ENCODE peak calls at places on chromosome 13, in five cellular contexts. E, L, R, Z and T are unnamed samples.

GRCh38 chr13:20474515-20474914 is 51.1 kb downstream of the CRYL1 start:
- DNase-seq in E (no peak), L (no peak), R (no peak), Z (no peak), T (no peak)

GRCh38 chr13:102854675-102855074 is 8.8 kb downstream of the ERCC5 start:
- DNase-seq in E (no peak), L (no peak), R (no peak), Z (no peak), T (no peak)

GRCh38 chr13:46113596-46113995 is 8.8 kb upstream of the CPB2 start:
- DNase-seq in E (peak; percentile 47), L (no peak), R (no peak), Z (no peak), T (peak; percentile 71)

GRCh38 chr13:71964491-71965108 is 97.6 kb upstream of the DACH1 start:
- DNase-seq in E (no peak), L (no peak), R (no peak), Z (no peak), T (peak; percentile 16)

GRCh38 chr13:111659842-111660241 is 339.4 kb downstream of the TEX29 start:
- DNase-seq in E (no peak), L (no peak), R (no peak), Z (no peak), T (no peak)

GRCh38 chr13:69769637-69770036 is 338.0 kb upstream of the ATXN8OS start:
- DNase-seq in E (no peak), L (no peak), R (no peak), Z (no peak), T (no peak)

GRCh38 chr13:36421447-36421846 is 10.8 kb upstream of the CCNA1 start:
- DNase-seq in E (peak; percentile 93), L (no peak), R (no peak), Z (no peak), T (no peak)

GRCh38 chr13:29704648-29705047 is 109.2 kb upstream of the SLC7A1 start:
- DNase-seq in E (peak; percentile 11), L (no peak), R (no peak), Z (no peak), T (no peak)

GRCh38 chr13:113147206-113147605 is 11.2 kb upstream of the PROZ start:
- DNase-seq in E (no peak), L (no peak), R (no peak), Z (no peak), T (no peak)

GRCh38 chr13:96991072-96991471 is 3.2 kb downstream of the OXGR1 start:
- DNase-seq in E (no peak), L (no peak), R (no peak), Z (no peak), T (no peak)

GRCh38 chr13:110916671-110917142 is 1.8 kb upstream of the ANKRD10 start:
- DNase-seq in E (peak; percentile 92), L (no peak), R (no peak), Z (no peak), T (peak; percentile 92)

GRCh38 chr13:110811751-110812110 is 98.2 kb downstream of the ING1 start:
- DNase-seq in E (no peak), L (no peak), R (no peak), Z (no peak), T (peak; percentile 65)

GRCh38 chr13:110106726-110107125 is 200.2 kb downstream of the COL4A1 start:
- DNase-seq in E (no peak), L (no peak), R (no peak), Z (no peak), T (peak; percentile 88)

GRCh38 chr13:105638446-105638845 is 897.0 kb downstream of the EFNB2 start:
- DNase-seq in E (peak; percentile 45), L (no peak), R (no peak), Z (no peak), T (no peak)

GRCh38 chr13:21020176-21020575 is 41.2 kb downstream of the LATS2 start:
- DNase-seq in E (no peak), L (no peak), R (no peak), Z (no peak), T (no peak)

GRCh38 chr13:48842316-48842715 is 133.4 kb upstream of the FNDC3A start:
- DNase-seq in E (no peak), L (no peak), R (no peak), Z (no peak), T (no peak)

GRCh38 chr13:24747248-24748151 is 16.5 kb upstream of the RNF17 start:
- DNase-seq in E (peak; percentile 40), L (no peak), R (no peak), Z (no peak), T (peak; percentile 42)

GRCh38 chr13:95607363-95607762 is 37.1 kb downstream of the DZIP1 start:
- DNase-seq in E (peak; percentile 77), L (no peak), R (no peak), Z (no peak), T (peak; percentile 42)

GRCh38 chr13:43102304-43102703 is 78.9 kb downstream of the DNAJC15 start:
- DNase-seq in E (no peak), L (no peak), R (no peak), Z (no peak), T (no peak)